ENCODE peak calls at places on chromosome 17, in nine cellular contexts. One of them, this sample, is unnamed.

GRCh38 chr17:77247048-77247541 is 106.3 kb downstream of the SEC14L1 start:
- DNase-seq in posterior cingulate gyrus: peak; percentile 98
- DNase-seq in activated T-helper 1 cell treated with anti-CD3 and anti-CD28 coated beads, Interleukin-2, amount 50 U/mL, for 16 hours: peak; percentile 75
- DNase-seq in fibroblast of pulmonary artery: peak; percentile 75
- DNase-seq in activated naive CD4-positive, alpha-beta T cell: peak; percentile 85
- DNase-seq in GM12891: peak; percentile 88
- DNase-seq in iPS DF 19.7: no peak
- DNase-seq in endothelial cell: peak; percentile 94
- DNase-seq in iPS DF 6.9: no peak
- DNase-seq in this sample: peak; percentile 80

GRCh38 chr17:40417258-40417608 is 463 bp downstream of the TOP2A start:
- DNase-seq in GM12891: no peak
- DNase-seq in iPS DF 6.9: no peak
- DNase-seq in iPS DF 19.7: no peak
- DNase-seq in activated T-helper 1 cell treated with anti-CD3 and anti-CD28 coated beads, Interleukin-2, amount 50 U/mL, for 16 hours: no peak
- DNase-seq in posterior cingulate gyrus: no peak
- DNase-seq in endothelial cell: peak; percentile 22
- DNase-seq in fibroblast of pulmonary artery: no peak
- DNase-seq in activated naive CD4-positive, alpha-beta T cell: no peak
- DNase-seq in this sample: peak; percentile 24

GRCh38 chr17:19897108-19897854 is 29.5 kb upstream of the ULK2 start:
- DNase-seq in iPS DF 6.9: no peak
- DNase-seq in activated T-helper 1 cell treated with anti-CD3 and anti-CD28 coated beads, Interleukin-2, amount 50 U/mL, for 16 hours: no peak
- DNase-seq in GM12891: no peak
- DNase-seq in posterior cingulate gyrus: no peak
- DNase-seq in activated naive CD4-positive, alpha-beta T cell: no peak
- DNase-seq in fibroblast of pulmonary artery: peak; percentile 48
- DNase-seq in endothelial cell: no peak
- DNase-seq in iPS DF 19.7: no peak
- DNase-seq in this sample: no peak

GRCh38 chr17:82090549-82091263 is 7.3 kb downstream of the FASN start:
- DNase-seq in fibroblast of pulmonary artery: no peak
- DNase-seq in iPS DF 19.7: no peak
- DNase-seq in iPS DF 6.9: no peak
- DNase-seq in posterior cingulate gyrus: peak; percentile 75
- DNase-seq in activated naive CD4-positive, alpha-beta T cell: no peak
- DNase-seq in activated T-helper 1 cell treated with anti-CD3 and anti-CD28 coated beads, Interleukin-2, amount 50 U/mL, for 16 hours: no peak
- DNase-seq in GM12891: no peak
- DNase-seq in endothelial cell: no peak
- DNase-seq in this sample: no peak

GRCh38 chr17:79402275-79402674 is 208.6 kb downstream of the RBFOX3 start:
- DNase-seq in iPS DF 19.7: no peak
- DNase-seq in fibroblast of pulmonary artery: no peak
- DNase-seq in activated T-helper 1 cell treated with anti-CD3 and anti-CD28 coated beads, Interleukin-2, amount 50 U/mL, for 16 hours: no peak
- DNase-seq in GM12891: no peak
- DNase-seq in activated naive CD4-positive, alpha-beta T cell: no peak
- DNase-seq in posterior cingulate gyrus: no peak
- DNase-seq in endothelial cell: no peak
- DNase-seq in iPS DF 6.9: no peak
- DNase-seq in this sample: no peak

GRCh38 chr17:82224666-82225065 is 4.2 kb upstream of the SLC16A3 start:
- DNase-seq in posterior cingulate gyrus: no peak
- DNase-seq in iPS DF 6.9: no peak
- DNase-seq in fibroblast of pulmonary artery: no peak
- DNase-seq in GM12891: no peak
- DNase-seq in endothelial cell: no peak
- DNase-seq in activated T-helper 1 cell treated with anti-CD3 and anti-CD28 coated beads, Interleukin-2, amount 50 U/mL, for 16 hours: no peak
- DNase-seq in activated naive CD4-positive, alpha-beta T cell: no peak
- DNase-seq in iPS DF 19.7: no peak
- DNase-seq in this sample: no peak

GRCh38 chr17:50480854-50481490 is 2.3 kb downstream of the RSAD1 start:
- DNase-seq in activated naive CD4-positive, alpha-beta T cell: no peak
- DNase-seq in iPS DF 19.7: no peak
- DNase-seq in posterior cingulate gyrus: no peak
- DNase-seq in GM12891: no peak
- DNase-seq in endothelial cell: no peak
- DNase-seq in fibroblast of pulmonary artery: no peak
- DNase-seq in activated T-helper 1 cell treated with anti-CD3 and anti-CD28 coated beads, Interleukin-2, amount 50 U/mL, for 16 hours: no peak
- DNase-seq in iPS DF 6.9: no peak
- DNase-seq in this sample: no peak

GRCh38 chr17:21263351-21263750 is 10.1 kb upstream of the NATD1 start:
- DNase-seq in iPS DF 6.9: no peak
- DNase-seq in posterior cingulate gyrus: no peak
- DNase-seq in iPS DF 19.7: no peak
- DNase-seq in GM12891: no peak
- DNase-seq in activated T-helper 1 cell treated with anti-CD3 and anti-CD28 coated beads, Interleukin-2, amount 50 U/mL, for 16 hours: no peak
- DNase-seq in activated naive CD4-positive, alpha-beta T cell: no peak
- DNase-seq in fibroblast of pulmonary artery: peak; percentile 49
- DNase-seq in endothelial cell: no peak
- DNase-seq in this sample: no peak

GRCh38 chr17:45341389-45342158 is 24.8 kb upstream of the MAP3K14 start:
- DNase-seq in endothelial cell: peak; percentile 67
- DNase-seq in iPS DF 19.7: peak; percentile 70
- DNase-seq in fibroblast of pulmonary artery: peak; percentile 91
- DNase-seq in GM12891: no peak
- DNase-seq in activated T-helper 1 cell treated with anti-CD3 and anti-CD28 coated beads, Interleukin-2, amount 50 U/mL, for 16 hours: no peak
- DNase-seq in activated naive CD4-positive, alpha-beta T cell: no peak
- DNase-seq in posterior cingulate gyrus: peak; percentile 67
- DNase-seq in iPS DF 6.9: peak; percentile 84
- DNase-seq in this sample: no peak

GRCh38 chr17:42422412-42422957 is 571 bp downstream of the CAVIN1 start:
- DNase-seq in activated naive CD4-positive, alpha-beta T cell: peak; percentile 34
- DNase-seq in activated T-helper 1 cell treated with anti-CD3 and anti-CD28 coated beads, Interleukin-2, amount 50 U/mL, for 16 hours: no peak
- DNase-seq in posterior cingulate gyrus: peak; percentile 85
- DNase-seq in iPS DF 19.7: no peak
- DNase-seq in GM12891: peak; percentile 48
- DNase-seq in iPS DF 6.9: no peak
- DNase-seq in endothelial cell: peak; percentile 41
- DNase-seq in fibroblast of pulmonary artery: no peak
- DNase-seq in this sample: no peak

GRCh38 chr17:64133546-64134215 is 3.7 kb upstream of the ERN1 start:
- DNase-seq in GM12891: no peak
- DNase-seq in iPS DF 19.7: no peak
- DNase-seq in activated naive CD4-positive, alpha-beta T cell: no peak
- DNase-seq in fibroblast of pulmonary artery: peak; percentile 84
- DNase-seq in endothelial cell: peak; percentile 24
- DNase-seq in activated T-helper 1 cell treated with anti-CD3 and anti-CD28 coated beads, Interleukin-2, amount 50 U/mL, for 16 hours: no peak
- DNase-seq in posterior cingulate gyrus: no peak
- DNase-seq in iPS DF 6.9: no peak
- DNase-seq in this sample: peak; percentile 98

GRCh38 chr17:9971991-9972390 is 66.9 kb upstream of the RCVRN start:
- DNase-seq in endothelial cell: no peak
- DNase-seq in fibroblast of pulmonary artery: peak; percentile 47
- DNase-seq in activated naive CD4-positive, alpha-beta T cell: no peak
- DNase-seq in iPS DF 19.7: no peak
- DNase-seq in activated T-helper 1 cell treated with anti-CD3 and anti-CD28 coated beads, Interleukin-2, amount 50 U/mL, for 16 hours: no peak
- DNase-seq in iPS DF 6.9: no peak
- DNase-seq in posterior cingulate gyrus: peak; percentile 90
- DNase-seq in GM12891: no peak
- DNase-seq in this sample: no peak

GRCh38 chr17:1733759-1734158 is 8.9 kb upstream of the SERPINF2 start:
- DNase-seq in activated naive CD4-positive, alpha-beta T cell: no peak
- DNase-seq in endothelial cell: no peak
- DNase-seq in fibroblast of pulmonary artery: no peak
- DNase-seq in iPS DF 19.7: no peak
- DNase-seq in iPS DF 6.9: no peak
- DNase-seq in activated T-helper 1 cell treated with anti-CD3 and anti-CD28 coated beads, Interleukin-2, amount 50 U/mL, for 16 hours: no peak
- DNase-seq in GM12891: no peak
- DNase-seq in posterior cingulate gyrus: peak; percentile 87
- DNase-seq in this sample: no peak

This sample was measured in Kasumi-1.